ENCODE peak calls at places on chromosomes 7 and 10, in four cellular contexts. E is GM12891, G is K562, U is GM12878. C is an unnamed sample.
A peak's percentile ranks its signal among the peaks of the same experiment; 100 is the strongest.

GRCh38 chr10:16779375-16779774 is 37.8 kb downstream of the RSU1 start:
- DNase-seq in E (no peak), G (no peak), U (no peak), C (no peak)

GRCh38 chr7:122768827-122769226 is 66.1 kb upstream of the RNF148 start:
- DNase-seq in E (no peak), G (no peak), U (no peak), C (no peak)

GRCh38 chr7:151454932-151455530 is 15.1 kb upstream of the CRYGN start:
- DNase-seq in E (no peak), G (no peak), U (no peak), C (no peak)

GRCh38 chr10:120186506-120186905 is 270.5 kb upstream of the PLPP4 start:
- DNase-seq in E (no peak), G (no peak), U (no peak), C (no peak)

GRCh38 chr10:12377891-12378290 is 28.5 kb downstream of the CAMK1D start:
- DNase-seq in E (no peak), G (no peak), U (no peak), C (no peak)

GRCh38 chr7:14195079-14195478 is 205.6 kb upstream of the ETV1 start:
- DNase-seq in E (no peak), G (no peak), U (no peak), C (no peak)

GRCh38 chr10:130326954-130327353 is 190.8 kb downstream of the GLRX3 start:
- DNase-seq in E (no peak), G (no peak), U (no peak), C (no peak)

GRCh38 chr7:100604976-100605911 is 3.1 kb downstream of the PCOLCE start:
- DNase-seq in E (no peak), G (peak; percentile 74), U (no peak), C (no peak)

GRCh38 chr7:9488555-9488954 is 1055.1 kb downstream of the NXPH1 start:
- DNase-seq in E (no peak), G (no peak), U (no peak), C (no peak)

GRCh38 chr7:122311280-122311679 is 6.7 kb upstream of the FEZF1 start:
- DNase-seq in E (no peak), G (no peak), U (no peak), C (no peak)

GRCh38 chr10:112490543-112490942 is 43.5 kb downstream of the VTI1A start:
- DNase-seq in E (no peak), G (no peak), U (no peak), C (no peak)

GRCh38 chr10:14302035-14302434 is 28.7 kb downstream of the FRMD4A start:
- DNase-seq in E (no peak), G (peak; percentile 11), U (no peak), C (no peak)

GRCh38 chr10:121655254-121656142 is 57.3 kb upstream of the FGFR2 start:
- DNase-seq in E (no peak), G (no peak), U (no peak), C (no peak)

GRCh38 chr7:94391716-94392390 is 2.8 kb upstream of the COL1A2 start:
- DNase-seq in E (no peak), G (no peak), U (no peak), C (no peak)

GRCh38 chr10:8768854-8769253 is 714.4 kb downstream of the GATA3 start:
- DNase-seq in E (no peak), G (no peak), U (no peak), C (no peak)

GRCh38 chr7:38744746-38745145 is 113.6 kb upstream of the AMPH start:
- DNase-seq in E (no peak), G (no peak), U (no peak), C (no peak)

GRCh38 chr10:91378061-91378460 is 32.1 kb upstream of the HECTD2 start:
- DNase-seq in E (no peak), G (no peak), U (no peak), C (no peak)

GRCh38 chr10:11045995-11046394 is 28.3 kb downstream of the CELF2 start:
- DNase-seq in E (no peak), G (no peak), U (no peak), C (no peak)

GRCh38 chr7:135386776-135387175 is 123.1 kb downstream of the CNOT4 start:
- DNase-seq in E (no peak), G (no peak), U (no peak), C (no peak)

GRCh38 chr7:155653773-155654172 is 9.3 kb downstream of the RBM33 start:
- DNase-seq in E (no peak), G (no peak), U (no peak), C (peak; percentile 77)

GRCh38 chr10:94131885-94132284 is 138.2 kb downstream of the PLCE1 start:
- DNase-seq in E (no peak), G (no peak), U (no peak), C (no peak)

GRCh38 chr7:90383422-90383821 is 19.8 kb upstream of the CLDN12 start:
- DNase-seq in E (no peak), G (no peak), U (no peak), C (no peak)

GRCh38 chr7:90387470-90388240 is 15.6 kb upstream of the CLDN12 start:
- DNase-seq in E (no peak), G (no peak), U (no peak), C (no peak)

GRCh38 chr7:90383879-90384278 is 19.4 kb upstream of the CLDN12 start:
- DNase-seq in E (no peak), G (no peak), U (no peak), C (no peak)

GRCh38 chr7:90384433-90384832 is 18.8 kb upstream of the CLDN12 start:
- DNase-seq in E (no peak), G (no peak), U (no peak), C (no peak)
- TF ChIP-seq SPI1 in E (no peak), G (no peak), U (no peak), C (no peak)

DNA sequence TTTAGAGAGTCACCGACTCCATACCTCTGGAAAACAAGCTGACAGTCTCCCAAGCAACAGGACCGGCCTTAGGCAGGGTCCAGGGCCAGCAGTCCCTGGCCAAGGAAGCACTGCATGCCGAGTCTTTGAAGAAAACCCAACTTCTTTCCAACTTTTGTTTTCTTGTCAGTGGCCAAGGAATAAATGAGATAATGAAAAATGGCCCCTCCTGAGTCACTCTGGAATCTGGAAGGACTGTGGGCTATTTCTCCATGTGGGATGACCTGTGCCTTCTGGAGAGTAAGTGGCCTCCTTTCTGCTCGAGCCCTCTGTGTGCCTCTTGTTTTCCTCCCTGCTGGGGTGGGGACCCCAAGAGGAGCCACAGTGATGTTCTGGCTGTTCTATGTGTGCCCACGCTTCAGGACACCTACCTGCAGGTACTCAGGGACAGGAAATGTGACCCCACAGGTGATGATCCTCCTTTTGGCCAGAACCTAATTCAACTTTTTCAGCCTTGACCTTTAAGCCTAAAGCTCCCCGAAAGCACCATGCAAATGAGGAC is 70.1 kb downstream of the VWA2 start:
- DNase-seq in E (no peak), G (no peak), U (no peak), C (no peak)
- TF ChIP-seq SPI1 in E (no peak), G (no peak), U (no peak), C (no peak)

DNA sequence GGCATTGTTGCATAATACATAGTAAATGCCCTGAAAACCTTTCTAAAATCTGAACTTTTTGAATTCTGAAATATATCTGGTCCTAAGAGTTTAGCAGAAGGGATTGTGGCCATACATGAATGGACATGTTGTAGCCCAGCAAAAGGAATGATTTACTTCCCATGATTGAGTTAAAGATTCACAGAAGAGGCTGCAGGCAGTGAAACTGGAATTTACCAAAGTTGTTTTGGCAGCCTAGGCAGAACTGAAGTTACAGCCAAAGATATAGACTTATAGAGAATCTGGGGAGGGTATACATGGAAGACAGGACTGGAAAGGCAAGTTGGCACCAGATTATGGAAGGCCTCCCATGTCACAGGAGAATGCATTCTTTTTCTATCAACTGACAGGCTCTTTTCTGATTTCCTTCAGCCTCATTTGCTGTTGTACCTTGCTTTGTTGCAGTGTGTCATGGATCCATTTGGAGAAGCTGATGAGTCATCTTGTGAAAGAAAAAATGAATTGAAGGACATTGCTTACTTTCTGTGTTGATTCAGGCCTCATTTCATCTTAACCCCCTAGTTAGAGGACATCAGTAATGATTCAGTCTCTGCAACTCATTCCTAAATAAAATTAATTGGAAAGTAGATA is 356.2 kb upstream of the LRGUK start:
- DNase-seq in E (no peak), G (no peak), U (no peak), C (no peak)
- TF ChIP-seq SPI1 in E (no peak), G (no peak), U (no peak), C (no peak)

GRCh38 chr10:44468525-44468924 is 83.6 kb upstream of the CXCL12 start:
- DNase-seq in E (no peak), G (no peak), U (no peak), C (no peak)

GRCh38 chr10:44468965-44469364 is 84.1 kb upstream of the CXCL12 start:
- DNase-seq in E (no peak), G (no peak), U (no peak), C (no peak)

GRCh38 chr10:44471410-44471809 is 86.5 kb upstream of the CXCL12 start:
- DNase-seq in E (no peak), G (no peak), U (no peak), C (no peak)

GRCh38 chr10:44473146-44473545 is 88.2 kb upstream of the CXCL12 start:
- DNase-seq in E (no peak), G (no peak), U (no peak), C (no peak)

GRCh38 chr10:44470779-44471178 is 85.9 kb upstream of the CXCL12 start:
- DNase-seq in E (no peak), G (no peak), U (no peak), C (no peak)
- TF ChIP-seq SPI1 in E (no peak), G (no peak), U (no peak), C (no peak)

GRCh38 chr10:58044072-58044471 is 223.6 kb downstream of the IPMK start:
- DNase-seq in E (no peak), G (no peak), U (no peak), C (no peak)
- TF ChIP-seq SPI1 in E (no peak), G (no peak), U (no peak), C (no peak)

DNA sequence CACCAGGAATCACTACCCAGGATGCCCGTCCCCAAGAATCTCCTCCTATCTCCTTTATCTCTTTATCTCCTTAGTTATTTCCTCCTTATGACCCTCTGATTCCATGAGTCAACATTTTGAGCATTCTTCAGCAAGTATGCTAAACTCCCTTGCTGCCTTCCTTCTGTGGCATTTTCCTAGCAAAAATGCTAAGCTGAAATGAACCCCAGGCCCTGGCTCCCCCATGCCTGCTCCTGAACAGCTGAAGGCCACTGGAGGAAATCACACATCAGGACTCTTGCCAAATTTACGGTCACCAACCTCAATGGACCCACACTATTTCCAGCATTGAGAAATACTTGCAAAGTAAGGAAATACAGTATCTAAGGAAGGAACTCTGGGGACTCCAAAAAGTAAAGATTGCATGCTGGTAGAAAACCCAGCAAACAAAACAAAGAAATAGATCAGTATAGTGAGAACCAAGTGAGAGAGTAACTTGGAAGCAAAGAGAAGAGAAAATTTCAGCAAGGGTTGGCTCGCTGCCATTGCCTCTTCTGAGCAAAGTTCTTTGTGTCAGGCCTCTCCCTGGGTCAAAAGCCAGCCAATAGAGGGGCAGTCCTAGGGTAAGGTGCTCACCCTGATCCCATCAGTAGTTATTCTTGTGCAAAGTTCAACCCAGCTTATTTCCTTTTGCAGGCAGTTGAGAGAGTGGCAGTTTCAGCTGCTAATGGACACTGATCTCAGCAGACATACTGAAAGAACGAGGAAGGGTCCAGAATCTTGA is 5.1 kb upstream of the PLEKHS1 start:
- DNase-seq in E (no peak), G (no peak), U (no peak), C (no peak)
- TF ChIP-seq SPI1 in E (no peak), G (no peak), U (no peak), C (no peak)